ENCODE peak calls at places on chromosomes 16 and 17, in six cellular contexts. One of them, this sample, is unnamed.

GRCh38 chr17:7407483-7408231 is at the start of gene NLGN2:
- DNase-seq in kidney: no peak
- DNase-seq in colonic mucosa: no peak
- DNase-seq in cardiac fibroblast: no peak
- DNase-seq in BJ: no peak
- DNase-seq in bronchial epithelial cell: no peak
- DNase-seq in this sample: no peak

GRCh38 chr17:81151039-81151677 is 14.1 kb upstream of the PVALEF start:
- DNase-seq in cardiac fibroblast: no peak
- DNase-seq in bronchial epithelial cell: no peak
- DNase-seq in kidney: peak; percentile 59
- DNase-seq in BJ: no peak
- DNase-seq in colonic mucosa: no peak
- DNase-seq in this sample: no peak

GRCh38 chr17:49372428-49372827 is 10.4 kb upstream of the ZNF652 start:
- DNase-seq in cardiac fibroblast: no peak
- DNase-seq in colonic mucosa: no peak
- DNase-seq in bronchial epithelial cell: no peak
- DNase-seq in BJ: no peak
- DNase-seq in kidney: no peak
- DNase-seq in this sample: no peak

GRCh38 chr17:39553326-39553945 is 54.3 kb downstream of the NEUROD2 start:
- DNase-seq in cardiac fibroblast: peak; percentile 60
- DNase-seq in kidney: no peak
- DNase-seq in bronchial epithelial cell: peak; percentile 19
- DNase-seq in BJ: no peak
- DNase-seq in colonic mucosa: no peak
- DNase-seq in this sample: no peak

GRCh38 chr16:57999366-57999970 is 1.0 kb downstream of the ZNF319 start:
- DNase-seq in cardiac fibroblast: peak; percentile 53
- DNase-seq in BJ: no peak
- DNase-seq in kidney: peak; percentile 7
- DNase-seq in colonic mucosa: no peak
- DNase-seq in bronchial epithelial cell: peak; percentile 44
- DNase-seq in this sample: no peak

GRCh38 chr17:60659156-60659555 is 18.5 kb upstream of the BCAS3 start:
- DNase-seq in kidney: no peak
- DNase-seq in BJ: no peak
- DNase-seq in cardiac fibroblast: no peak
- DNase-seq in bronchial epithelial cell: no peak
- DNase-seq in colonic mucosa: no peak
- DNase-seq in this sample: no peak

GRCh38 chr17:79930077-79930785 is 91.0 kb upstream of the CBX4 start:
- DNase-seq in kidney: no peak
- DNase-seq in bronchial epithelial cell: no peak
- DNase-seq in cardiac fibroblast: no peak
- DNase-seq in colonic mucosa: no peak
- DNase-seq in BJ: no peak
- DNase-seq in this sample: no peak

GRCh38 chr17:79986441-79987186 is 49.1 kb downstream of the TBC1D16 start:
- DNase-seq in bronchial epithelial cell: no peak
- DNase-seq in colonic mucosa: peak; percentile 66
- DNase-seq in kidney: peak; percentile 85
- DNase-seq in cardiac fibroblast: no peak
- DNase-seq in BJ: no peak
- DNase-seq in this sample: no peak

GRCh38 chr17:55487727-55488436 is 23.4 kb downstream of the SMIM36 start:
- DNase-seq in cardiac fibroblast: peak; percentile 10
- DNase-seq in colonic mucosa: no peak
- DNase-seq in BJ: no peak
- DNase-seq in kidney: no peak
- DNase-seq in bronchial epithelial cell: peak; percentile 32
- DNase-seq in this sample: no peak

GRCh38 chr16:70432800-70433455 is 6.0 kb downstream of the ST3GAL2 start:
- DNase-seq in colonic mucosa: no peak
- DNase-seq in bronchial epithelial cell: no peak
- DNase-seq in cardiac fibroblast: no peak
- DNase-seq in BJ: no peak
- DNase-seq in kidney: no peak
- DNase-seq in this sample: no peak

GRCh38 chr17:13437966-13438779 is 163.6 kb downstream of the HS3ST3A1 start:
- DNase-seq in cardiac fibroblast: peak; percentile 54
- DNase-seq in colonic mucosa: peak; percentile 54
- DNase-seq in bronchial epithelial cell: no peak
- DNase-seq in kidney: no peak
- DNase-seq in BJ: no peak
- DNase-seq in this sample: peak; percentile 31

GRCh38 chr17:29347831-29348281 is 42.3 kb upstream of the TAOK1 start:
- DNase-seq in bronchial epithelial cell: no peak
- DNase-seq in colonic mucosa: no peak
- DNase-seq in kidney: peak; percentile 48
- DNase-seq in cardiac fibroblast: peak; percentile 36
- DNase-seq in BJ: peak; percentile 44
- DNase-seq in this sample: no peak

GRCh38 chr17:72518810-72519597 is 398.2 kb downstream of the SOX9 start:
- DNase-seq in kidney: no peak
- DNase-seq in bronchial epithelial cell: no peak
- DNase-seq in colonic mucosa: peak; percentile 90
- DNase-seq in cardiac fibroblast: no peak
- DNase-seq in BJ: no peak
- DNase-seq in this sample: no peak

GRCh38 chr17:50181601-50182345 is 16.0 kb downstream of the SGCA start:
- DNase-seq in cardiac fibroblast: peak; percentile 64
- DNase-seq in BJ: no peak
- DNase-seq in bronchial epithelial cell: peak; percentile 30
- DNase-seq in colonic mucosa: no peak
- DNase-seq in kidney: peak; percentile 43
- DNase-seq in this sample: no peak

GRCh38 chr16:56530872-56531271 is 11.0 kb upstream of the BBS2 start:
- DNase-seq in cardiac fibroblast: no peak
- DNase-seq in kidney: no peak
- DNase-seq in BJ: no peak
- DNase-seq in bronchial epithelial cell: no peak
- DNase-seq in colonic mucosa: no peak
- DNase-seq in this sample: no peak

GRCh38 chr17:38748329-38749221 is at the start of gene PCGF2:
- DNase-seq in colonic mucosa: peak; percentile 95
- DNase-seq in cardiac fibroblast: peak; percentile 90
- DNase-seq in bronchial epithelial cell: peak; percentile 74
- DNase-seq in BJ: peak; percentile 31
- DNase-seq in kidney: peak; percentile 97
- DNase-seq in this sample: peak; percentile 72

GRCh38 chr16:74825016-74825415 is 50.4 kb upstream of the FA2H start:
- DNase-seq in bronchial epithelial cell: no peak
- DNase-seq in colonic mucosa: peak; percentile 7
- DNase-seq in BJ: no peak
- DNase-seq in kidney: no peak
- DNase-seq in cardiac fibroblast: no peak
- DNase-seq in this sample: no peak

GRCh38 chr16:89576173-89577054 is 856 bp downstream of the CPNE7 start:
- DNase-seq in kidney: peak; percentile 80
- DNase-seq in bronchial epithelial cell: no peak
- DNase-seq in BJ: no peak
- DNase-seq in cardiac fibroblast: no peak
- DNase-seq in colonic mucosa: no peak
- DNase-seq in this sample: no peak
- H3K4me3 ChIP-seq in kidney: no peak overlapping the region
- H3K4me3 ChIP-seq in bronchial epithelial cell: peak overlapping the region; percentile 23
- H3K4me3 ChIP-seq in BJ: peak overlapping the region; percentile 36
- H3K4me3 ChIP-seq in cardiac fibroblast: peak overlapping the region; percentile 31
- H3K4me3 ChIP-seq in colonic mucosa: peak overlapping the region; percentile 7
- H3K4me3 ChIP-seq in this sample: peak overlapping the region; percentile 40

DNA sequence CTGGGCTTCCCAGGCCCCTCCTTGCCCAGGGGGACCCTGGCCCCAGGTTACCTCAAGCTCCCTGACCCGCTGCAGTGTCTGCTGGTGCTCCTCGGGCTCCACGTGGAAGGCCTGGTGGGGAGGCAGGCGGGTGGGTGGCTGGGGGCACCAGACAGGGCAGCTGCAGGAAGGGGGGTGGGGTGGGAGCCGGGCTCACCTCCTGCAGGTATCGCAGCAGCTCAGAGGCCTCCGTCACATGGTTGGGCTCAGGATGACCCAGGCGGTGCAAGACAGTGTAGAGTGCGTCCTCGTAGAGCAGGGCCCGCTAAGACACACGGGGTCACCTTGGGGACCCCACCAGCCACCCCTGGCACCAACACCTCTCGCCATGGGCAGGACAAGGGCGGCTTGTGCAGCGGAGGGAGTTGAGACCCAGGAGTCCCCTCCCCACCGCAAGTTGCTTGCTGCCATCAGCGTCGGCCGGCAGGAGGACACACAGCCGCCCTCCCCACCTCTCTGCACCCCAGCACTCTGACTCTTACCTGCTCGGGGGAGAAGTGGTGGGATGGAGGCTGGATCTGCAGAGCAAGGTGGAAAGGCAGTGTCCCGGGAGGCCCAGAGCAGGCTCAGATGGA is 1.1 kb downstream of the UNC13D start:
- DNase-seq in bronchial epithelial cell: no peak
- DNase-seq in BJ: no peak
- DNase-seq in kidney: no peak
- DNase-seq in colonic mucosa: no peak
- DNase-seq in cardiac fibroblast: no peak
- DNase-seq in this sample: no peak
- TF ChIP-seq CTCF in bronchial epithelial cell: no peak
- TF ChIP-seq CTCF in BJ: no peak
- TF ChIP-seq CTCF in kidney: no peak
- TF ChIP-seq CTCF in colonic mucosa: no peak
- TF ChIP-seq CTCF in cardiac fibroblast: no peak
- TF ChIP-seq CTCF in this sample: no peak

DNA sequence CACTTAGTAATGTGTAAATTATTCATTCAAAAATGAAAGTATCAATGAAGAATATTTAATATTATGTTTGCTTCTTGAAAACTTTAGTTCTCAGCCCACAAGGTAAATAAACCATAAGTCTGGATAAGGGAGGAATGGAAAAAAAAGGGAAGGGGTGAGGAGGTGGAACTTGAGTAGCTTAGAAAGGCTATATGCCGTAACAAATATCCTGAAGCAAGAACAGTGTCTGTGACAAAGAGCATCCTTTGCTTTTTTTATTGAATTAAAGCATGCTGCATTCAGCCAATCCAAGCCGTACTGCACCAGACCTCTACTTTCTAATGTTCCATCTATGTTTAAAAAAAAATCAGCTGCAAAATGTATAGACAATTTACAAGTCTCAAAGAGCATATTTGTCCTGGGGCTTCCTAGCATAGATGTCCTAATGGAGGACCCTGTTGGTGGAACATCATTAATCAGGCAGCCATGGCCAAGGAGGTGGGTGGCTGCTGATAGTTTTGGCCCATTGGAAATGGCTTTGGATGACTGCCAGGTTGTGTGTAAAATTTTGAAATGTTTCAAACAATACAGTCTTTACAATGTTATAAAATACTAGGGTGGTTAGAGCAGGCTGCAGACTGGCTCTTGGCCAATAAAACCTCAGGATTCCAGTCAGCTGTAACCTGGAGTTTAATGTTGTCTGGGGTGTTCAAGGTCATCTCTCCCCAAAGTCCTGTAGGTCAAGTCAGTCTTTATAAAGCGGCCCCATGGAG is 895.8 kb upstream of the SOX9 start:
- DNase-seq in cardiac fibroblast: no peak
- DNase-seq in colonic mucosa: peak; percentile 19
- DNase-seq in BJ: no peak
- DNase-seq in bronchial epithelial cell: no peak
- DNase-seq in kidney: no peak
- DNase-seq in this sample: peak; percentile 20
- H3K4me3 ChIP-seq in cardiac fibroblast: no peak overlapping the region
- H3K4me3 ChIP-seq in colonic mucosa: no peak overlapping the region
- H3K4me3 ChIP-seq in BJ: no peak overlapping the region
- H3K4me3 ChIP-seq in bronchial epithelial cell: no peak overlapping the region
- H3K4me3 ChIP-seq in kidney: no peak overlapping the region
- H3K4me3 ChIP-seq in this sample: no peak overlapping the region

GRCh38 chr17:373616-374225 is 21.1 kb upstream of the RPH3AL start:
- DNase-seq in cardiac fibroblast: no peak
- DNase-seq in colonic mucosa: no peak
- DNase-seq in kidney: no peak
- DNase-seq in BJ: no peak
- DNase-seq in bronchial epithelial cell: peak; percentile 27
- DNase-seq in this sample: no peak
- TF ChIP-seq CTCF in cardiac fibroblast: no peak
- TF ChIP-seq CTCF in colonic mucosa: no peak
- TF ChIP-seq CTCF in kidney: no peak
- TF ChIP-seq CTCF in BJ: no peak
- TF ChIP-seq CTCF in bronchial epithelial cell: no peak
- TF ChIP-seq CTCF in this sample: no peak

DNA sequence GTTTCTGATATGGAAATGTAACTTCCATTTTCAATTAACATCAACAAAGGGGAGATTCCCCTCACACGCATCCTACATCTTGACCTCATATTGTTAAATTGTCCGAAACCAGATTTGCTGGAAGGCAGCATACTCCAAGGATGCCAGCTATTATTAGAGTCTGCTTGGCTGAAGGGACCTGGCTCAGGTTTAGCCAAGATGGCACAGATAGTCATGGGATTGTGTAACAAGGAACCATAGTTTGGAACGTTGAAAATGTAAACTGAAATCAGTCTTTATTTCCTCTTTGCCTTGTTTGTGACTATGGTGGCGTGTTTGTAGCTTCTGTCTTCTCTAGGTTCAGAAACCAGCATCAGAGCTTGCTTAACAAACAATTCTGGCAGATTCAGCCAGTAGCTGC is 5.9 kb downstream of the ARSG start:
- DNase-seq in BJ: no peak
- DNase-seq in cardiac fibroblast: no peak
- DNase-seq in kidney: no peak
- DNase-seq in bronchial epithelial cell: no peak
- DNase-seq in colonic mucosa: no peak
- DNase-seq in this sample: no peak
- H3K4me3 ChIP-seq in BJ: no peak overlapping the region
- H3K4me3 ChIP-seq in cardiac fibroblast: no peak overlapping the region
- H3K4me3 ChIP-seq in kidney: no peak overlapping the region
- H3K4me3 ChIP-seq in bronchial epithelial cell: no peak overlapping the region
- H3K4me3 ChIP-seq in colonic mucosa: no peak overlapping the region
- H3K4me3 ChIP-seq in this sample: no peak overlapping the region

DNA sequence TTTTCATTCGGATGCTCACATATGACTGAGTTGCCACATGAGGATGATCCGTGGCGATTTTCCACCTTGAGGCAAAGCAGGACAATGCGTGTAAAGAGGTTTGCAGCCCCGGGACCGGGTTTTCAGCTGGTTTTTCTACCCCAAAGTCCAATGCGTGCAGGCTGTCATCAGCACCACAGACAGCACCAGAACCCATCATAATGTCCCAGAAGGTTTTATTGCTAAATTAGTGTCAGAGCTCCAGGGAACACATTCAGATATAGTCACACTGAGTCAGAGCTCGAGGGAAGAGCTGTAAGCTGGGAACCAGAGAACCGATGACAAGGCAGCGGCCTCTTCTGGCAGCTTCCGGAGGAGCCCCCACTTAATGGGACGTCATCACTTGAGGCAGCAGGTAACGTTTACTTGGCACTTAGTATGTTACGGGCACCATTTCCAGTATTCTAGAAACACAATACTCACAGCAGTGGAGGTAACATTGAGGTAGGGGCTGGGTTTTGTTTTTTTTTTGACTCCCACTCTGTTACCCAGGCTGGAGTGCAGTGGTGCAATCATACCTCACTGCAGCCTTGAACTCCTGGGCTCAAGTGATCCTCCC is 8.9 kb upstream of the NAGPA start:
- DNase-seq in BJ: no peak
- DNase-seq in kidney: peak; percentile 26
- DNase-seq in bronchial epithelial cell: peak; percentile 53
- DNase-seq in colonic mucosa: no peak
- DNase-seq in cardiac fibroblast: no peak
- DNase-seq in this sample: no peak
- TF ChIP-seq CTCF in BJ: peak; percentile 15
- TF ChIP-seq CTCF in kidney: no peak
- TF ChIP-seq CTCF in bronchial epithelial cell: peak; percentile 10
- TF ChIP-seq CTCF in colonic mucosa: no peak
- TF ChIP-seq CTCF in cardiac fibroblast: no peak
- TF ChIP-seq CTCF in this sample: no peak

This sample was measured in astrocyte of the cerebellum.